ENCODE peak calls at places on chromosomes 13 and 19, in four cellular contexts. V is activated naive CD4-positive, alpha-beta T cell treated with anti-CD3 and anti-CD28 coated beads, Interleukin-2, amount 50 U/mL, for 16 hours; E is ELR; D is AG20443. R is an unnamed sample.

GRCh38 chr13:64429691-64430090 is 2800.4 kb downstream of the PCDH9 start:
- DNase-seq in V (no peak), E (no peak), D (no peak), R (no peak)

GRCh38 chr19:8120636-8121480 is 28.5 kb downstream of the FBN3 start:
- DNase-seq in V (no peak), E (no peak), D (no peak), R (no peak)

GRCh38 chr19:16970821-16971220 is 55.8 kb downstream of the CPAMD8 start:
- DNase-seq in V (no peak), E (no peak), D (no peak), R (no peak)

GRCh38 chr13:41188584-41188983 is 5.8 kb downstream of the KBTBD7 start:
- DNase-seq in V (no peak), E (peak; percentile 84), D (no peak), R (no peak)

GRCh38 chr13:83780201-83780600 is 102.1 kb downstream of the SLITRK1 start:
- DNase-seq in V (no peak), E (peak; percentile 47), D (no peak), R (no peak)

GRCh38 chr19:5439452-5439851 is 15.8 kb upstream of the ZNRF4 start:
- DNase-seq in V (no peak), E (no peak), D (no peak), R (no peak)

GRCh38 chr13:95833126-95833525 is 156.2 kb downstream of the DNAJC3 start:
- DNase-seq in V (no peak), E (no peak), D (no peak), R (no peak)

GRCh38 chr13:21395953-21396352 is 63.1 kb downstream of the ZDHHC20 start:
- DNase-seq in V (peak; percentile 29), E (no peak), D (no peak), R (no peak)

GRCh38 chr19:42315024-42315423 is 1.9 kb downstream of the TMEM145 start:
- DNase-seq in V (no peak), E (no peak), D (no peak), R (no peak)